ENCODE peak calls at places on chromosome 9, in seven cellular contexts. One of them, this sample, is unnamed.

GRCh38 chr9:108049671-108050494 is 560.3 kb upstream of the KLF4 start:
- DNase-seq in stimulated activated naive CD8-positive, alpha-beta T cell treated with anti-CD3 and anti-CD28 coated beads, Interleukin-15, amount 100 ng/mL, for 72 hours: no peak
- DNase-seq in activated CD8-positive, alpha-beta T cell treated with anti-CD3 and anti-CD28 coated beads, Interleukin-2, amount 10 ng/mL, durations not matched to agents 7 days and 5 days: no peak
- DNase-seq in activated effector memory CD4-positive, alpha-beta T cell treated with Interleukin-2 at 50 U/mL for 16 hours: no peak
- DNase-seq in ACHN: no peak
- DNase-seq in heart left ventricle: no peak
- DNase-seq in A673: no peak
- DNase-seq in this sample: no peak

GRCh38 chr9:124863371-124863831 is 1.5 kb downstream of the ARPC5L start:
- DNase-seq in stimulated activated naive CD8-positive, alpha-beta T cell treated with anti-CD3 and anti-CD28 coated beads, Interleukin-15, amount 100 ng/mL, for 72 hours: no peak
- DNase-seq in activated CD8-positive, alpha-beta T cell treated with anti-CD3 and anti-CD28 coated beads, Interleukin-2, amount 10 ng/mL, durations not matched to agents 7 days and 5 days: no peak
- DNase-seq in activated effector memory CD4-positive, alpha-beta T cell treated with Interleukin-2 at 50 U/mL for 16 hours: no peak
- DNase-seq in ACHN: no peak
- DNase-seq in heart left ventricle: no peak
- DNase-seq in A673: no peak
- DNase-seq in this sample: no peak

GRCh38 chr9:4796988-4797956 is 4.5 kb downstream of the RCL1 start:
- DNase-seq in stimulated activated naive CD8-positive, alpha-beta T cell treated with anti-CD3 and anti-CD28 coated beads, Interleukin-15, amount 100 ng/mL, for 72 hours: no peak
- DNase-seq in activated CD8-positive, alpha-beta T cell treated with anti-CD3 and anti-CD28 coated beads, Interleukin-2, amount 10 ng/mL, durations not matched to agents 7 days and 5 days: no peak
- DNase-seq in activated effector memory CD4-positive, alpha-beta T cell treated with Interleukin-2 at 50 U/mL for 16 hours: no peak
- DNase-seq in ACHN: peak
- DNase-seq in heart left ventricle: no peak
- DNase-seq in A673: peak
- DNase-seq in this sample: no peak

GRCh38 chr9:82764270-82764669 is 298.7 kb downstream of the RASEF start:
- DNase-seq in stimulated activated naive CD8-positive, alpha-beta T cell treated with anti-CD3 and anti-CD28 coated beads, Interleukin-15, amount 100 ng/mL, for 72 hours: no peak
- DNase-seq in activated CD8-positive, alpha-beta T cell treated with anti-CD3 and anti-CD28 coated beads, Interleukin-2, amount 10 ng/mL, durations not matched to agents 7 days and 5 days: no peak
- DNase-seq in activated effector memory CD4-positive, alpha-beta T cell treated with Interleukin-2 at 50 U/mL for 16 hours: no peak
- DNase-seq in ACHN: no peak
- DNase-seq in heart left ventricle: no peak
- DNase-seq in A673: no peak
- DNase-seq in this sample: no peak

GRCh38 chr9:7467186-7467585 is 332.4 kb downstream of the DMAC1 start:
- DNase-seq in stimulated activated naive CD8-positive, alpha-beta T cell treated with anti-CD3 and anti-CD28 coated beads, Interleukin-15, amount 100 ng/mL, for 72 hours: no peak
- DNase-seq in activated CD8-positive, alpha-beta T cell treated with anti-CD3 and anti-CD28 coated beads, Interleukin-2, amount 10 ng/mL, durations not matched to agents 7 days and 5 days: no peak
- DNase-seq in activated effector memory CD4-positive, alpha-beta T cell treated with Interleukin-2 at 50 U/mL for 16 hours: no peak
- DNase-seq in ACHN: no peak
- DNase-seq in heart left ventricle: no peak
- DNase-seq in A673: no peak
- DNase-seq in this sample: no peak

GRCh38 chr9:137461663-137462395 is 2.7 kb upstream of the NSMF start:
- DNase-seq in stimulated activated naive CD8-positive, alpha-beta T cell treated with anti-CD3 and anti-CD28 coated beads, Interleukin-15, amount 100 ng/mL, for 72 hours: peak
- DNase-seq in activated CD8-positive, alpha-beta T cell treated with anti-CD3 and anti-CD28 coated beads, Interleukin-2, amount 10 ng/mL, durations not matched to agents 7 days and 5 days: peak
- DNase-seq in activated effector memory CD4-positive, alpha-beta T cell treated with Interleukin-2 at 50 U/mL for 16 hours: peak
- DNase-seq in ACHN: no peak
- DNase-seq in heart left ventricle: peak
- DNase-seq in A673: peak
- DNase-seq in this sample: no peak

GRCh38 chr9:6759114-6759977 is 1.6 kb downstream of the KDM4C start:
- DNase-seq in stimulated activated naive CD8-positive, alpha-beta T cell treated with anti-CD3 and anti-CD28 coated beads, Interleukin-15, amount 100 ng/mL, for 72 hours: no peak
- DNase-seq in activated CD8-positive, alpha-beta T cell treated with anti-CD3 and anti-CD28 coated beads, Interleukin-2, amount 10 ng/mL, durations not matched to agents 7 days and 5 days: peak
- DNase-seq in activated effector memory CD4-positive, alpha-beta T cell treated with Interleukin-2 at 50 U/mL for 16 hours: no peak
- DNase-seq in ACHN: peak
- DNase-seq in heart left ventricle: no peak
- DNase-seq in A673: peak
- DNase-seq in this sample: peak

GRCh38 chr9:123469231-123469630 is 113.2 kb downstream of the CRB2 start:
- DNase-seq in stimulated activated naive CD8-positive, alpha-beta T cell treated with anti-CD3 and anti-CD28 coated beads, Interleukin-15, amount 100 ng/mL, for 72 hours: no peak
- DNase-seq in activated CD8-positive, alpha-beta T cell treated with anti-CD3 and anti-CD28 coated beads, Interleukin-2, amount 10 ng/mL, durations not matched to agents 7 days and 5 days: no peak
- DNase-seq in activated effector memory CD4-positive, alpha-beta T cell treated with Interleukin-2 at 50 U/mL for 16 hours: no peak
- DNase-seq in ACHN: no peak
- DNase-seq in heart left ventricle: no peak
- DNase-seq in A673: no peak
- DNase-seq in this sample: no peak

This sample was measured in SIG-M5.